ENCODE peak calls at places on chromosome 5, in five cellular contexts. Z, F, N, Q and K are unnamed samples.

GRCh38 chr5:59693492-59693891 is 200.0 kb downstream of the PDE4D start:
- DNase-seq in Z (no peak), F (no peak), N (no peak), Q (no peak), K (no peak)

GRCh38 chr5:115165790-115166189 is 3.9 kb downstream of the TRIM36 start:
- DNase-seq in Z (no peak), F (no peak), N (no peak), Q (no peak), K (no peak)

GRCh38 chr5:175621971-175622370 is 35.9 kb upstream of the HRH2 start:
- DNase-seq in Z (no peak), F (no peak), N (no peak), Q (no peak), K (no peak)

GRCh38 chr5:160266752-160267345 is 37.5 kb downstream of the FABP6 start:
- DNase-seq in Z (no peak), F (no peak), N (no peak), Q (no peak), K (no peak)

GRCh38 chr5:134784946-134785620 is 26.5 kb downstream of the DDX46 start:
- DNase-seq in Z (no peak), F (no peak), N (no peak), Q (no peak), K (no peak)

GRCh38 chr5:44949687-44950086 is 140.9 kb downstream of the MRPS30 start:
- DNase-seq in Z (no peak), F (no peak), N (no peak), Q (no peak), K (no peak)

GRCh38 chr5:44641820-44642219 is 166.9 kb upstream of the MRPS30 start:
- DNase-seq in Z (no peak), F (no peak), N (no peak), Q (no peak), K (no peak)

GRCh38 chr5:38060354-38060753 is 198.0 kb upstream of the EGFLAM start:
- DNase-seq in Z (no peak), F (no peak), N (no peak), Q (no peak), K (no peak)

GRCh38 chr5:57698785-57699184 is 216.2 kb upstream of the ACTBL2 start:
- DNase-seq in Z (no peak), F (no peak), N (no peak), Q (peak; percentile 92), K (no peak)

GRCh38 chr5:38853753-38854470 is 8.1 kb downstream of the OSMR start:
- DNase-seq in Z (no peak), F (no peak), N (no peak), Q (peak; percentile 94), K (no peak)

GRCh38 chr5:14316471-14316870 is 173.3 kb downstream of the TRIO start:
- DNase-seq in Z (no peak), F (peak; percentile 58), N (no peak), Q (no peak), K (peak; percentile 57)

GRCh38 chr5:146643805-146644204 is 127.8 kb upstream of the GPR151 start:
- DNase-seq in Z (no peak), F (no peak), N (peak; percentile 24), Q (no peak), K (no peak)

GRCh38 chr5:1386274-1386717 is 41.4 kb upstream of the CLPTM1L start:
- DNase-seq in Z (peak; percentile 74), F (peak; percentile 58), N (peak; percentile 68), Q (peak; percentile 15), K (peak; percentile 76)

GRCh38 chr5:73171495-73171894 is 1.5 kb upstream of the TMEM174 start:
- DNase-seq in Z (no peak), F (no peak), N (no peak), Q (no peak), K (no peak)

GRCh38 chr5:78569441-78569840 is 79.1 kb downstream of the LHFPL2 start:
- DNase-seq in Z (peak; percentile 43), F (peak; percentile 51), N (peak; percentile 18), Q (no peak), K (peak; percentile 75)

GRCh38 chr5:14109041-14109747 is 33.9 kb upstream of the TRIO start:
- DNase-seq in Z (no peak), F (no peak), N (peak; percentile 16), Q (peak; percentile 85), K (peak; percentile 27)

GRCh38 chr5:140311011-140311467 is 8.1 kb upstream of the PFDN1 start:
- DNase-seq in Z (no peak), F (no peak), N (no peak), Q (peak; percentile 86), K (no peak)

GRCh38 chr5:112784726-112785125 is 47.0 kb downstream of the APC start:
- DNase-seq in Z (no peak), F (no peak), N (no peak), Q (no peak), K (no peak)

GRCh38 chr5:169151051-169151805 is 149.7 kb downstream of the SLIT3 start:
- DNase-seq in Z (no peak), F (no peak), N (no peak), Q (no peak), K (no peak)

GRCh38 chr5:159819671-159820411 is 96.4 kb upstream of the ADRA1B start:
- DNase-seq in Z (no peak), F (peak; percentile 77), N (peak; percentile 62), Q (peak; percentile 27), K (peak; percentile 78)

GRCh38 chr5:103923616-103924168 is 361.1 kb upstream of the NUDT12 start:
- DNase-seq in Z (no peak), F (no peak), N (no peak), Q (no peak), K (no peak)

GRCh38 chr5:130141689-130142320 is 237.5 kb downstream of the CHSY3 start:
- DNase-seq in Z (peak; percentile 38), F (no peak), N (peak; percentile 14), Q (peak; percentile 60), K (no peak)

GRCh38 chr5:84603557-84604185 is 219.0 kb upstream of the EDIL3 start:
- DNase-seq in Z (no peak), F (peak; percentile 29), N (no peak), Q (peak; percentile 80), K (peak; percentile 7)

GRCh38 chr5:83724001-83724400 is 3.3 kb upstream of the HAPLN1 start:
- DNase-seq in Z (no peak), F (no peak), N (peak; percentile 11), Q (no peak), K (no peak)

GRCh38 chr5:135743684-135744083 is 90.8 kb upstream of the SLC25A48 start:
- DNase-seq in Z (no peak), F (no peak), N (no peak), Q (no peak), K (no peak)

GRCh38 chr5:109943701-109944235 is 254.0 kb downstream of the MAN2A1 start:
- DNase-seq in Z (no peak), F (no peak), N (no peak), Q (no peak), K (no peak)

GRCh38 chr5:107401470-107402085 is 269.2 kb downstream of the EFNA5 start:
- DNase-seq in Z (no peak), F (no peak), N (no peak), Q (no peak), K (no peak)

GRCh38 chr5:113081881-113082546 is 105.4 kb downstream of the DCP2 start:
- DNase-seq in Z (no peak), F (no peak), N (no peak), Q (peak; percentile 84), K (no peak)

GRCh38 chr5:42015681-42016080 is 90.6 kb downstream of the FBXO4 start:
- DNase-seq in Z (no peak), F (no peak), N (no peak), Q (no peak), K (no peak)

GRCh38 chr5:79464695-79465332 is 49.1 kb downstream of the HOMER1 start:
- DNase-seq in Z (no peak), F (no peak), N (no peak), Q (peak; percentile 2), K (no peak)

GRCh38 chr5:1743061-1743768 is 56.4 kb downstream of the MRPL36 start:
- DNase-seq in Z (no peak), F (no peak), N (no peak), Q (no peak), K (no peak)

GRCh38 chr5:1011226-1011631 is 2.6 kb downstream of the NKD2 start:
- DNase-seq in Z (peak; percentile 49), F (peak; percentile 13), N (peak; percentile 36), Q (no peak), K (peak; percentile 63)

DNA sequence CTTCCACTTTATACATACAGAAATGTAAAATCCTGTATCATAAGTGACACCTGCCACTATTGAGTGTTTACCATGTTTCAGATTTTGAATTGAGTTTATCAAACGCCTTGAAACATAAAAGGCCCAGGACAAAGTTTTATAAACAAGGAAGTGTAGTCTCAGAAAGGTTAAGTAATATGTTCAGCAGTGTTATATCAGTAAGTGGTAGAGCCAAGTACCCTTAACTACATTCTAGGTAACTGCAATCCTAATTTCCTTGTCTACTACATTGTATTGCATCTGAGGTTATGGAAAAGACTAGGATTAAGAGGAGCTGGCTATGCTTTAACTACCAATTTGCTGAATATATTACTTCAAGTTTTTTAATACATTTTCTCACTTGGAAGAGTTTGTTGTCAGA is 641.6 kb downstream of the LRRC70 start:
- DNase-seq in Z (no peak), F (no peak), N (no peak), Q (no peak), K (no peak)
- H3K4me3 ChIP-seq in Z (no peak overlapping the region), F (no peak overlapping the region), N (no peak overlapping the region), Q (no peak overlapping the region), K (no peak overlapping the region)

DNA sequence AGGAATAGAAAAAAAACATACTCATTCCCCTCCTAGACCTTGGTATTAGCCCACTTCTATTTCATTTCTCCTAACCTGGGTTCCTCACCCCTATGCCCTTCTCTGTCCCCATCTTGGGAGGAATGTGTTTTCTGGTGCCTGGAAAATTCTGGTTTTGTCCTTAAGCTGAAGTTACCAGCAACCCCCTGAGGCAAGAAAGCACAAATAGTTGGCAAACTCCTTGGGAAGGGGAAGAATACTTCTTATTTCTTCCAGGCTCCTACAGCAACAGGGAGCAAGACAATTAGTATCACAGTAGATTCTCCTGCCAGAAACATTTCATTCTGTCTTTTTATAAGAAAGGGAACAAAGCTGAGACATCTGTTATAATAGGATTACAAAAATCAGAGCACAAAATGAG is 142.5 kb downstream of the SNCAIP start:
- DNase-seq in Z (no peak), F (no peak), N (no peak), Q (no peak), K (no peak)
- H3K27ac ChIP-seq in Z (no peak overlapping the region), F (no peak overlapping the region), N (no peak overlapping the region), Q (no peak overlapping the region), K (no peak overlapping the region)

GRCh38 chr5:10607023-10607665 is 43.3 kb downstream of the ANKRD33B start:
- DNase-seq in Z (no peak), F (peak; percentile 80), N (peak; percentile 38), Q (no peak), K (peak; percentile 82)
- H3K4me3 ChIP-seq in Z (no peak overlapping the region), F (no peak overlapping the region), N (no peak overlapping the region), Q (no peak overlapping the region), K (no peak overlapping the region)

GRCh38 chr5:150021491-150022162 is 21.1 kb downstream of the HMGXB3 start:
- DNase-seq in Z (no peak), F (no peak), N (no peak), Q (peak; percentile 88), K (no peak)
- H3K27ac ChIP-seq in Z (no peak overlapping the region), F (peak overlapping the region; percentile 68), N (no peak overlapping the region), Q (peak overlapping the region; percentile 81), K (peak overlapping the region; percentile 41)

GRCh38 chr5:154933537-154933936 is 4.5 kb downstream of the GEMIN5 start:
- DNase-seq in Z (no peak), F (no peak), N (no peak), Q (no peak), K (no peak)
- H3K4me3 ChIP-seq in Z (no peak overlapping the region), F (no peak overlapping the region), N (no peak overlapping the region), Q (no peak overlapping the region), K (no peak overlapping the region)

GRCh38 chr5:71836547-71837112 is 117.6 kb downstream of the CARTPT start:
- DNase-seq in Z (no peak), F (no peak), N (no peak), Q (no peak), K (no peak)
- H3K27ac ChIP-seq in Z (no peak overlapping the region), F (no peak overlapping the region), N (no peak overlapping the region), Q (no peak overlapping the region), K (no peak overlapping the region)